ENCODE peak calls at places on chromosomes 11 and 22, in eight cellular contexts. F is stomach, O is endothelial cell, Q is cardiac fibroblast, I is BJ, W is osteoblast, T is AG09309, N is fibroblast of mammary gland. E is an unnamed sample.

GRCh38 chr11:8227156-8228152 is 36.2 kb downstream of the LMO1 start:
- DNase-seq in O (no peak), Q (peak; percentile 5), F (no peak), T (no peak), N (no peak), W (peak; percentile 92), I (no peak), E (peak; percentile 98)

GRCh38 chr11:82942376-82942775 is 40.8 kb downstream of the DDIAS start:
- DNase-seq in T (no peak), I (no peak), N (no peak), O (no peak), W (no peak), F (no peak), Q (no peak), E (no peak)

GRCh38 chr11:75400110-75400865 is 970 bp downstream of the RPS3 start:
- DNase-seq in O (no peak), W (no peak), I (no peak), Q (peak; percentile 41), F (no peak), T (no peak), N (peak; percentile 30), E (peak; percentile 24)

GRCh38 chr11:16912607-16913006 is 101.6 kb downstream of the PLEKHA7 start:
- DNase-seq in F (peak; percentile 56), Q (no peak), I (no peak), T (no peak), W (no peak), O (no peak), N (no peak), E (no peak)

GRCh38 chr22:19634576-19634975 is 79.7 kb upstream of the SEPTIN5 start:
- DNase-seq in I (no peak), Q (no peak), F (no peak), W (peak; percentile 34), O (no peak), T (no peak), N (no peak), E (no peak)

GRCh38 chr11:66641834-66642233 is 3.3 kb downstream of the RBM4 start:
- DNase-seq in F (no peak), T (no peak), Q (no peak), I (no peak), O (no peak), W (no peak), N (no peak), E (no peak)

GRCh38 chr11:61082161-61082870 is 20.0 kb upstream of the CD5 start:
- DNase-seq in I (no peak), F (no peak), Q (no peak), T (no peak), W (no peak), O (no peak), N (no peak), E (no peak)

GRCh38 chr11:132898021-132898420 is 634.3 kb downstream of the OPCML start:
- DNase-seq in F (no peak), W (peak; percentile 32), N (no peak), O (no peak), I (no peak), T (no peak), Q (peak; percentile 55), E (no peak)

GRCh38 chr11:33721291-33721840 is 14.9 kb downstream of the CD59 start:
- DNase-seq in O (no peak), N (peak; percentile 68), Q (peak; percentile 82), T (no peak), F (no peak), I (no peak), W (no peak), E (peak; percentile 44)

GRCh38 chr11:11985016-11985715 is 23.3 kb downstream of the DKK3 start:
- DNase-seq in O (no peak), F (peak; percentile 15), N (peak; percentile 81), T (no peak), W (no peak), I (peak; percentile 58), Q (peak; percentile 80), E (peak; percentile 51)

GRCh38 chr22:50504245-50505211 is 3.0 kb downstream of the LMF2 start:
- DNase-seq in F (no peak), I (no peak), W (peak; percentile 65), N (no peak), Q (no peak), O (no peak), T (no peak), E (peak; percentile 80)

GRCh38 chr22:31846161-31847115 is 92.6 kb downstream of the DEPDC5 start:
- DNase-seq in Q (peak; percentile 46), O (no peak), N (peak; percentile 57), F (no peak), W (peak; percentile 85), I (no peak), T (no peak), E (no peak)
- TF ChIP-seq CTCF in Q (peak; percentile 45), O (peak; percentile 16), N (peak; percentile 38), F (no peak), W (peak; percentile 40), I (no peak), T (peak; percentile 22), E (peak; percentile 44)

DNA sequence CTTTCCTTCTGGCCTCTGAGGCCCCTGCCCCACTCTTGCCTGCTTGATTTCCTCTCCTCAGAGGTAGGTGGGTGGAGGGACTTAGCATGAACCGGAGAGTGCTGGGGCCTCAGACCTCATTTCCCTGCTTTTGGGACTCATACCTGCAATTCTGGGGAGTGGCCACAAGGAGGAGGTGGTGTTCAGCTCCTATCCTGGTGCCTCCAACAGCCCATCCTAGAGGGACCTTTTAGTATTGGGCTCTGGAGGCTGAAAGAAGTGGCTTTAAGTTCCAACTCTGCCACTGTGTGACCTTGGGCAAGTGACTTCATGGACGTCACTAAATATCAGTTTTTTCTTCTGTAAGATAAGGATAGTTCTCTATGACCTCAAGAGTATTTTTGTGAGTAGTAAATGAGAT is 98.6 kb downstream of the KIAA1671 start:
- DNase-seq in T (no peak), N (no peak), F (no peak), I (no peak), O (no peak), W (peak; percentile 77), Q (no peak), E (no peak)
- TF ChIP-seq CTCF in T (peak; percentile 20), N (peak; percentile 38), F (no peak), I (peak; percentile 27), O (peak; percentile 68), W (peak; percentile 41), Q (peak; percentile 51), E (peak; percentile 51)

GRCh38 chr11:44835326-44835725 is 108.6 kb downstream of the TSPAN18 start:
- DNase-seq in O (no peak), N (no peak), T (no peak), Q (no peak), I (no peak), W (no peak), F (no peak), E (no peak)
- TF ChIP-seq CTCF in O (no peak), N (no peak), T (no peak), Q (no peak), I (no peak), W (no peak), F (no peak), E (no peak)

GRCh38 chr11:64055077-64055476 is 19.3 kb downstream of the FLRT1 start:
- DNase-seq in T (no peak), I (no peak), Q (no peak), O (no peak), F (no peak), N (no peak), W (no peak), E (no peak)
- TF ChIP-seq CTCF in T (no peak), I (no peak), Q (no peak), O (no peak), F (no peak), N (no peak), W (no peak), E (no peak)

DNA sequence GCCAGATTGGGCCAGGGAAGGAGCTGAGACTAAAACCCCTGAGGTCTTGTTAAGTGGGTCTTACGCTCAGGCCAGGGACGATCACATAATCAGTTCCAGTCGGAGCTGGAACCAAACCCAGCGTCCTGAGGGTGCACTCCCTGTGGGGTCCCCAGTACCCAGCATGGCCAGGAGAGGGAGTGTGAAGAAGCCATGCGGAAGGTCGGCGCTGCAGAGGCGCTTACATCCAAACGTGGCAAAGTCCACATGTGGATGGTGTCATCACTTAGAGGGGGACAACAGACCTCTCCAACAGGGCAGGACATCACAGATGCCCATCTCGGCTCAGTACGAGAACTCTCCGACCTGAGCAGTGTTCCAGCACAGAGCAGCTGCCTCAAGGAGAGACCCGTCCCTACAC is 8.3 kb downstream of the ATP5MGL start:
- DNase-seq in I (no peak), T (no peak), W (peak; percentile 79), F (no peak), O (no peak), N (no peak), Q (peak; percentile 22), E (no peak)
- TF ChIP-seq CTCF in I (peak; percentile 45), T (peak; percentile 39), W (peak; percentile 46), F (peak; percentile 7), O (no peak), N (peak; percentile 42), Q (peak; percentile 48), E (peak; percentile 33)

GRCh38 chr11:79374707-79375106 is 66.1 kb downstream of the TENM4 start:
- DNase-seq in Q (no peak), T (no peak), N (no peak), W (no peak), F (no peak), O (no peak), I (no peak), E (no peak)

GRCh38 chr11:79369094-79369493 is 71.7 kb downstream of the TENM4 start:
- DNase-seq in T (no peak), F (no peak), O (no peak), N (no peak), Q (no peak), W (no peak), I (no peak), E (no peak)

GRCh38 chr11:79367844-79368243 is 73.0 kb downstream of the TENM4 start:
- DNase-seq in W (no peak), O (no peak), I (no peak), T (no peak), Q (no peak), N (no peak), F (no peak), E (no peak)

GRCh38 chr11:79371152-79371551 is 69.7 kb downstream of the TENM4 start:
- DNase-seq in N (no peak), Q (no peak), O (no peak), I (no peak), F (no peak), W (no peak), T (no peak), E (peak; percentile 84)

DNA sequence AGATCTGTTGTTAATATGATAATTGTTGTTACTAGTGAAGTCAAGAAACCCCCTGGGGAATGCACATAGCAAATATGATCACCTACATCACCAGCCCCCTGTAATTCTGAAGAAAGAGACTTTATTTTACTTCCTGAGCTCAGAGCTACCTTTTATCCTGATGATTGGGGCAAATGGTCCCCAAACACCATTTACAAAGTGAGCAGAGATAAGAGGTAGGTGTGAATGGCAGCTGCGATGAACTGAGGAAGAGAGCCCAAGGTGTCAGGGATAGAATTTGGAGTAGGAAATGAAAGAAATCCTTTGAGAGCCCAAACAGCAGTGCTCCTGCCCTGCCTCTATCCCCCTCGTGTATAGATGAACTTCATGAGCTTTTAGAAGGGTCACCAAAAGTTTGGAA is 69.1 kb downstream of the TENM4 start:
- DNase-seq in Q (no peak), I (no peak), N (no peak), F (no peak), W (no peak), O (no peak), T (no peak), E (no peak)
- TF ChIP-seq CTCF in Q (no peak), I (no peak), N (no peak), F (no peak), W (no peak), O (no peak), T (no peak), E (no peak)